ENCODE peak calls at places on chromosomes 3 and 15, in six cellular contexts. G is non-pigmented ciliary epithelial cell; E is LHCN-M2; I is GM20000; W is activated naive CD8-positive, alpha-beta T cell treated with anti-CD3 and anti-CD28 coated beads, Interleukin-2, amount 50 U/mL, for 24 hours; U is ovary. C is an unnamed sample.

GRCh38 chr3:41065340-41065739 is 134.0 kb upstream of the CTNNB1 start:
- DNase-seq in W (no peak), U (no peak), G (no peak), E (no peak), I (no peak), C (no peak)

GRCh38 chr3:172277151-172277652 is 171.1 kb downstream of the GHSR start:
- DNase-seq in W (no peak), G (no peak), U (no peak), I (no peak), E (no peak), C (no peak)

GRCh38 chr3:48661501-48662139 is 1.1 kb downstream of the CELSR3 start:
- DNase-seq in I (peak), E (peak), U (peak), G (no peak), W (peak), C (peak)

GRCh38 chr3:99868438-99868723 is 50.7 kb downstream of the CMSS1 start:
- DNase-seq in U (no peak), I (no peak), W (no peak), G (no peak), E (no peak), C (peak)

GRCh38 chr3:23888617-23889228 is 28.1 kb downstream of the NKIRAS1 start:
- DNase-seq in G (no peak), E (peak), W (no peak), I (no peak), U (no peak), C (peak)

GRCh38 chr15:58506787-58507671 is 75.2 kb downstream of the LIPC start:
- DNase-seq in E (no peak), I (no peak), W (no peak), G (no peak), U (no peak), C (no peak)

GRCh38 chr3:157488144-157488543 is 15.1 kb downstream of the VEPH1 start:
- DNase-seq in I (no peak), U (no peak), E (no peak), W (no peak), G (no peak), C (no peak)

GRCh38 chr3:196501316-196502064 is 2.1 kb downstream of the RNF168 start:
- DNase-seq in U (no peak), I (peak), W (no peak), E (peak), G (no peak), C (no peak)

GRCh38 chr15:63178034-63178433 is 11.4 kb upstream of the RAB8B start:
- DNase-seq in E (no peak), I (no peak), G (no peak), W (no peak), U (no peak), C (no peak)

GRCh38 chr3:160159346-160159745 is 65.9 kb upstream of the C3orf80 start:
- DNase-seq in E (no peak), W (no peak), U (no peak), G (no peak), I (no peak), C (no peak)

GRCh38 chr3:123394391-123395022 is 54.4 kb downstream of the ADCY5 start:
- DNase-seq in W (no peak), I (no peak), U (no peak), G (no peak), E (no peak), C (no peak)

GRCh38 chr3:64049136-64049535 is 25.8 kb upstream of the PSMD6 start:
- DNase-seq in I (no peak), W (no peak), E (peak), G (no peak), U (no peak), C (no peak)

GRCh38 chr3:108037770-108038169 is 53.1 kb downstream of the CD47 start:
- DNase-seq in U (no peak), W (no peak), E (no peak), I (no peak), G (no peak), C (no peak)

GRCh38 chr15:84749111-84749991 is 959 bp downstream of the ZNF592 start:
- DNase-seq in I (peak), G (no peak), W (peak), E (peak), U (peak), C (peak)